ENCODE peak calls at places on chromosome 6, in six cellular contexts. O, S, T, V, C and X are unnamed samples.

GRCh38 chr6:101722991-101723579 is 329.6 kb downstream of the GRIK2 start:
- DNase-seq in O (no peak), S (no peak), T (no peak), V (no peak), C (no peak), X (no peak)

GRCh38 chr6:68747110-68747509 is 112.0 kb downstream of the ADGRB3 start:
- DNase-seq in O (no peak), S (no peak), T (no peak), V (no peak), C (no peak), X (no peak)

GRCh38 chr6:121436966-121437756 is 1.7 kb downstream of the GJA1 start:
- DNase-seq in O (peak; percentile 64), S (peak; percentile 51), T (peak; percentile 33), V (peak; percentile 50), C (peak; percentile 80), X (peak; percentile 61)

GRCh38 chr6:127918506-127919427 is 17.9 kb upstream of the THEMIS start:
- DNase-seq in O (no peak), S (no peak), T (no peak), V (no peak), C (no peak), X (no peak)

GRCh38 chr6:53795254-53795701 is 473 bp downstream of the LRRC1 start:
- DNase-seq in O (no peak), S (peak; percentile 49), T (no peak), V (peak; percentile 36), C (no peak), X (no peak)

GRCh38 chr6:159966339-159966738 is 2.5 kb upstream of the IGF2R start:
- DNase-seq in O (no peak), S (no peak), T (no peak), V (no peak), C (no peak), X (no peak)

GRCh38 chr6:34071884-34072379 is 74.0 kb downstream of the GRM4 start:
- DNase-seq in O (no peak), S (no peak), T (no peak), V (no peak), C (no peak), X (no peak)

GRCh38 chr6:43636312-43636667 is 650 bp downstream of the MAD2L1BP start:
- DNase-seq in O (peak; percentile 16), S (no peak), T (no peak), V (no peak), C (no peak), X (no peak)

GRCh38 chr6:32868257-32868788 is 14.3 kb downstream of the PSMB9 start:
- DNase-seq in O (peak; percentile 80), S (peak; percentile 73), T (peak; percentile 82), V (peak; percentile 83), C (peak; percentile 89), X (no peak)

GRCh38 chr6:151255811-151256210 is 16.0 kb downstream of the AKAP12 start:
- DNase-seq in O (no peak), S (no peak), T (no peak), V (no peak), C (no peak), X (no peak)

GRCh38 chr6:161133973-161134372 is 139.9 kb downstream of the AGPAT4 start:
- DNase-seq in O (no peak), S (no peak), T (no peak), V (no peak), C (no peak), X (no peak)

GRCh38 chr6:29850011-29850553 is 22.5 kb downstream of the HLA-G start:
- DNase-seq in O (no peak), S (no peak), T (no peak), V (peak; percentile 23), C (no peak), X (no peak)

GRCh38 chr6:125913145-125913544 is 43.4 kb upstream of the HINT3 start:
- DNase-seq in O (no peak), S (no peak), T (no peak), V (no peak), C (no peak), X (no peak)

GRCh38 chr6:15308445-15309213 is 62.8 kb downstream of the JARID2 start:
- DNase-seq in O (no peak), S (no peak), T (no peak), V (no peak), C (no peak), X (no peak)

GRCh38 chr6:48315051-48315719 is 204.2 kb upstream of the PTCHD4 start:
- DNase-seq in O (no peak), S (no peak), T (no peak), V (no peak), C (peak; percentile 43), X (no peak)

GRCh38 chr6:12968290-12968689 is 251.7 kb downstream of the PHACTR1 start:
- DNase-seq in O (no peak), S (no peak), T (no peak), V (no peak), C (no peak), X (no peak)
- H3K4me3 ChIP-seq in O (no peak overlapping the region), S (no peak overlapping the region), T (no peak overlapping the region), V (no peak overlapping the region), C (no peak overlapping the region), X (no peak overlapping the region)

GRCh38 chr6:149024361-149024760 is 277.5 kb downstream of the UST start:
- DNase-seq in O (no peak), S (no peak), T (no peak), V (no peak), C (peak; percentile 16), X (no peak)

GRCh38 chr6:149028767-149029405 is 282.1 kb downstream of the UST start:
- DNase-seq in O (peak; percentile 90), S (peak; percentile 48), T (peak; percentile 70), V (peak; percentile 85), C (no peak), X (no peak)

GRCh38 chr6:149027484-149027883 is 280.7 kb downstream of the UST start:
- DNase-seq in O (no peak), S (no peak), T (no peak), V (no peak), C (no peak), X (no peak)

GRCh38 chr6:149025061-149025460 is 278.2 kb downstream of the UST start:
- DNase-seq in O (no peak), S (no peak), T (no peak), V (no peak), C (no peak), X (no peak)

DNA sequence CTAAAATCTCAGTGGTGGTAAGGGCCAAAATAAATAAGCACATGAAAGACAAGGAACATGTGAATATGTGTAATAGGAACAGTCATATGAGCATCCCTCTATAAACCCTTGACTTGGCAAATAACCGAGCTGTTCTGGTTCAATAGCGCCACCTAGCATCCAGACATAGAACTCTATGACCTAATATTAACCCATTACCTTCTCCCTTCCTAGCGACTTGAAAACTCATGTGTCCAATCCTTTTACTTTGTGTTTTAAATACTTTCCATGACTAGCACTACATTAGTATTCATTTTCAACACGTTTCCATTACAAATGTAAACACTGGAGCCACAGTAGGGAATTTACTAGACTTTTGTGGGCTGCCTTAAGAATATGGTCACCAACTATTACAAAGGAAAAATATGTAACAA is 279.7 kb downstream of the UST start:
- DNase-seq in O (peak; percentile 67), S (no peak), T (no peak), V (no peak), C (peak; percentile 76), X (no peak)
- TF ChIP-seq CTCF in O (peak; percentile 61), S (peak; percentile 31), T (no peak), V (peak; percentile 13), C (peak; percentile 93), X (peak; percentile 85)

DNA sequence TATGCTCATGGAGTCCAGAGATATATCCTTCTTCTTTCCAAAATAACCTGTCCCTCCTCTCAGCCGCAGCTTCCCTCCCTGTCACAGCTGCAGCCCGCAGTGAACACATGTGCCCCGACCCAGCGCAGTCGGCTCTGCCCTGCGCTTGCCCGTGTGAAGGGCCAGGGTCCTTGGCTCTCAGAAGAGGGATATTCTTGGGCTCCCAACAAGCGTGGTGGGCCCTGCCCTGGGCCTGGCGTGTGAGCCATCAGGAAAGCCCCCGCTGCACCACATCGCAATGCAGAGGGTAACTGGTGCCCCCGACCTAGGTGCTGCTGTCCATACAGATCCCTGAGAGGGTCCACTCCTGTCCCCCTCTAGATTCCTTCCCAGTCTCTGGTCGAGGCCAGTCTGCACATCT is 65.2 kb downstream of the SSR1 start:
- DNase-seq in O (no peak), S (no peak), T (no peak), V (no peak), C (peak; percentile 30), X (no peak)
- H3K36me3 ChIP-seq in O (no peaks in the 10 kb centered on the region), S (peaks cover 72% of the 10 kb centered on the region), T (no peaks in the 10 kb centered on the region), V (peaks cover 40% of the 10 kb centered on the region), C (peaks cover 79% of the 10 kb centered on the region), X (peaks cover 82% of the 10 kb centered on the region)

DNA sequence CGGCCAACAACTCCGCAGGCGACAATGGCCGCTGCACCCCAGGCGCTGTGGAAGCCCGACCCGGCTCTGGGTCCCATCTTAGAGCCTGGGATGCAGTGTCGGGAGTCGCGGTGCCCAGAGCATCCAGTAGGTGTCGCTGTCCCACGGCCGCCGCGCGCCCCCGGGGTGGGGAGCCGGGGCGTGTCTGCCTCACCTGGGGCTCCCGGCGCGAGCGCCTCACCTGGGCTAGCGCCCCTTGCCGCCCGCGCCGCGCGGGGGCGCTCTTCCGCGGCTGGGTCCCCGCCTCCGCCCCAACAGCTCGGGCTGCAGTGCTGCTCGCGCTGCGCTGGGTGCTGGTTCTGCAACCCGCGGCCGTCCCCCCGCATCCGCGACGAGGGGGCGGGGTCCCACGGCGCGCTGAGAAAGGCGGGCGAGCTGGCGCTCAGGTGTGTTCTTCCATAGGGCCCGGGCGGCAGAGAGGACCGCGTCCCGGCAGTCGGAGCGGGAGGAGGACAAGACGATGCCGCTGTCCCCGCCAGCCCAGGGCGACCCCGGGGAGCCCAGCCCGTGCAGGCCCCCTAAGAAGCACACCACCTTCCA is at the start of gene CRYBG1:
- DNase-seq in O (peak; percentile 69), S (peak; percentile 67), T (peak; percentile 92), V (peak; percentile 82), C (peak; percentile 99), X (peak; percentile 74)
- H3K4me3 ChIP-seq in O (peak within 1 kb of the TSS; percentile 24), S (peak within 1 kb of the TSS; percentile 42), T (peak within 1 kb of the TSS; percentile 56), V (peak within 1 kb of the TSS; percentile 36), C (peak within 1 kb of the TSS; percentile 64), X (peak within 1 kb of the TSS; percentile 84)